ENCODE peak calls at places on chromosomes 2 and 18, in five cellular contexts. One of them, this sample, is unnamed.

GRCh38 chr2:108918156-108918845 is 70.7 kb downstream of the EDAR start:
- DNase-seq in dorsolateral prefrontal cortex: peak
- DNase-seq in H9: no peak
- DNase-seq in GF-D8: no peak
- DNase-seq in SHP77: no peak
- DNase-seq in this sample: no peak

GRCh38 chr2:191565647-191566198 is 112.2 kb upstream of the NABP1 start:
- DNase-seq in GF-D8: peak
- DNase-seq in SHP77: no peak
- DNase-seq in H9: no peak
- DNase-seq in dorsolateral prefrontal cortex: no peak
- DNase-seq in this sample: no peak

GRCh38 chr18:59459352-59460059 is 100.4 kb upstream of the LMAN1 start:
- DNase-seq in GF-D8: no peak
- DNase-seq in dorsolateral prefrontal cortex: no peak
- DNase-seq in H9: no peak
- DNase-seq in SHP77: no peak
- DNase-seq in this sample: peak

GRCh38 chr2:127588241-127588640 is 52.8 kb downstream of the MYO7B start:
- DNase-seq in dorsolateral prefrontal cortex: peak
- DNase-seq in H9: no peak
- DNase-seq in GF-D8: no peak
- DNase-seq in SHP77: no peak
- DNase-seq in this sample: no peak

GRCh38 chr2:47488870-47489584 is 86.1 kb downstream of the MSH2 start:
- DNase-seq in SHP77: no peak
- DNase-seq in dorsolateral prefrontal cortex: no peak
- DNase-seq in H9: no peak
- DNase-seq in GF-D8: no peak
- DNase-seq in this sample: peak

GRCh38 chr18:3916082-3916481 is 466.1 kb downstream of the TGIF1 start:
- DNase-seq in dorsolateral prefrontal cortex: peak
- DNase-seq in SHP77: no peak
- DNase-seq in H9: no peak
- DNase-seq in GF-D8: no peak
- DNase-seq in this sample: no peak

GRCh38 chr2:38323623-38324022 is 53.5 kb downstream of the ATL2 start:
- DNase-seq in GF-D8: no peak
- DNase-seq in dorsolateral prefrontal cortex: no peak
- DNase-seq in SHP77: no peak
- DNase-seq in H9: no peak
- DNase-seq in this sample: no peak

GRCh38 chr2:239825705-239825979 is 199.5 kb downstream of the NDUFA10 start:
- DNase-seq in SHP77: no peak
- DNase-seq in dorsolateral prefrontal cortex: no peak
- DNase-seq in GF-D8: no peak
- DNase-seq in H9: peak
- DNase-seq in this sample: no peak

GRCh38 chr2:229818230-229818629 is 103.6 kb downstream of the TRIP12 start:
- DNase-seq in H9: no peak
- DNase-seq in SHP77: no peak
- DNase-seq in GF-D8: no peak
- DNase-seq in dorsolateral prefrontal cortex: no peak
- DNase-seq in this sample: no peak

GRCh38 chr2:95267458-95268207 is 6.6 kb upstream of the PROM2 start:
- DNase-seq in GF-D8: no peak
- DNase-seq in dorsolateral prefrontal cortex: no peak
- DNase-seq in SHP77: no peak
- DNase-seq in H9: peak
- DNase-seq in this sample: no peak

GRCh38 chr2:72562451-72563153 is 263.2 kb downstream of the EXOC6B start:
- DNase-seq in H9: no peak
- DNase-seq in GF-D8: no peak
- DNase-seq in SHP77: no peak
- DNase-seq in dorsolateral prefrontal cortex: no peak
- DNase-seq in this sample: no peak

GRCh38 chr2:203878060-203878459 is 10.5 kb downstream of the CTLA4 start:
- DNase-seq in GF-D8: no peak
- DNase-seq in H9: no peak
- DNase-seq in SHP77: no peak
- DNase-seq in dorsolateral prefrontal cortex: no peak
- DNase-seq in this sample: peak

GRCh38 chr18:21960189-21960588 is 209.2 kb upstream of the GATA6 start:
- DNase-seq in GF-D8: no peak
- DNase-seq in SHP77: no peak
- DNase-seq in H9: no peak
- DNase-seq in dorsolateral prefrontal cortex: no peak
- DNase-seq in this sample: peak

GRCh38 chr18:58496937-58497336 is 132.0 kb downstream of the ALPK2 start:
- DNase-seq in H9: peak
- DNase-seq in dorsolateral prefrontal cortex: no peak
- DNase-seq in GF-D8: no peak
- DNase-seq in SHP77: no peak
- DNase-seq in this sample: no peak

GRCh38 chr2:23351388-23352141 is 33.4 kb upstream of the KLHL29 start:
- DNase-seq in dorsolateral prefrontal cortex: peak
- DNase-seq in H9: peak
- DNase-seq in GF-D8: no peak
- DNase-seq in SHP77: no peak
- DNase-seq in this sample: peak

GRCh38 chr18:48798334-48799197 is 152.2 kb downstream of the SMAD7 start:
- DNase-seq in SHP77: no peak
- DNase-seq in GF-D8: no peak
- DNase-seq in H9: peak
- DNase-seq in dorsolateral prefrontal cortex: peak
- DNase-seq in this sample: no peak

GRCh38 chr18:57432765-57433400 is 2.3 kb upstream of the ONECUT2 start:
- DNase-seq in SHP77: no peak
- DNase-seq in H9: no peak
- DNase-seq in GF-D8: no peak
- DNase-seq in dorsolateral prefrontal cortex: no peak
- DNase-seq in this sample: no peak

GRCh38 chr2:120220756-120221155 is 2.4 kb downstream of the TMEM185B start:
- DNase-seq in GF-D8: peak
- DNase-seq in H9: no peak
- DNase-seq in dorsolateral prefrontal cortex: no peak
- DNase-seq in SHP77: no peak
- DNase-seq in this sample: no peak

GRCh38 chr2:102444233-102444632 is 21.3 kb downstream of the IL18RAP start:
- DNase-seq in SHP77: no peak
- DNase-seq in dorsolateral prefrontal cortex: no peak
- DNase-seq in GF-D8: no peak
- DNase-seq in H9: no peak
- DNase-seq in this sample: no peak

This sample was measured in AG10803.